ENCODE peak calls at places on chromosomes 3 and 15, in seven cellular contexts. R is Panc1, N is transverse colon, A is endothelial cell of umbilical vein, U is stomach, I is prostate gland, V is esophagus muscularis mucosa. X is an unnamed sample.

GRCh38 chr15:71143373-71144310 is 28.4 kb downstream of the THSD4 start:
- DNase-seq in R (no peak), N (no peak), A (no peak), U (no peak), I (peak; percentile 59), V (peak; percentile 57), X (no peak)

GRCh38 chr3:147360936-147361670 is 45.2 kb downstream of the ZIC4 start:
- DNase-seq in R (no peak), N (no peak), A (no peak), U (no peak), I (no peak), V (peak; percentile 57), X (no peak)

GRCh38 chr3:167382127-167382526 is 2.0 kb upstream of the ZBBX start:
- DNase-seq in R (no peak), N (no peak), A (no peak), U (no peak), I (no peak), V (no peak), X (no peak)

GRCh38 chr15:76060098-76060989 is 559 bp downstream of the TMEM266 start:
- DNase-seq in R (no peak), N (no peak), A (peak; percentile 6), U (no peak), I (no peak), V (no peak), X (no peak)

GRCh38 chr3:126081618-126082333 is 2.1 kb downstream of the SLC41A3 start:
- DNase-seq in R (peak; percentile 22), N (no peak), A (no peak), U (peak; percentile 38), I (no peak), V (peak; percentile 91), X (no peak)

GRCh38 chr15:47439146-47439869 is 278.0 kb upstream of the SEMA6D start:
- DNase-seq in R (no peak), N (no peak), A (peak; percentile 75), U (no peak), I (no peak), V (no peak), X (no peak)

GRCh38 chr3:162743091-162743490 is 1246.5 kb downstream of the OTOL1 start:
- DNase-seq in R (no peak), N (no peak), A (no peak), U (no peak), I (no peak), V (no peak), X (no peak)

GRCh38 chr3:111547645-111548044 is 5.6 kb downstream of the CD96 start:
- DNase-seq in R (no peak), N (peak; percentile 14), A (no peak), U (no peak), I (no peak), V (no peak), X (peak; percentile 37)

GRCh38 chr15:63156708-63157065 is 590 bp downstream of the RPS27L start:
- DNase-seq in R (no peak), N (peak; percentile 34), A (peak; percentile 56), U (no peak), I (peak; percentile 44), V (no peak), X (peak; percentile 29)

GRCh38 chr15:62962101-62962995 is 80.2 kb upstream of the TPM1 start:
- DNase-seq in R (no peak), N (no peak), A (no peak), U (no peak), I (no peak), V (no peak), X (no peak)

GRCh38 chr3:144128117-144128892 is 156.7 kb downstream of the DIPK2A start:
- DNase-seq in R (no peak), N (no peak), A (no peak), U (no peak), I (no peak), V (no peak), X (no peak)

GRCh38 chr3:124772081-124772831 is 42.0 kb downstream of the UMPS start:
- DNase-seq in R (no peak), N (no peak), A (peak; percentile 100), U (no peak), I (no peak), V (no peak), X (no peak)

GRCh38 chr3:127674793-127675189 is 2.0 kb downstream of the ABTB1 start:
- DNase-seq in R (no peak), N (no peak), A (no peak), U (peak; percentile 13), I (no peak), V (no peak), X (no peak)

GRCh38 chr3:144148356-144148755 is 176.7 kb downstream of the DIPK2A start:
- DNase-seq in R (no peak), N (no peak), A (no peak), U (no peak), I (no peak), V (no peak), X (no peak)

GRCh38 chr3:23319913-23320312 is 116.8 kb downstream of the UBE2E2 start:
- DNase-seq in R (no peak), N (no peak), A (no peak), U (no peak), I (no peak), V (no peak), X (no peak)

GRCh38 chr15:44427756-44428724 is 611 bp downstream of the CTDSPL2 start:
- DNase-seq in R (no peak), N (peak; percentile 69), A (peak; percentile 39), U (peak; percentile 74), I (peak; percentile 44), V (no peak), X (no peak)

GRCh38 chr15:52164631-52165265 is 26.4 kb downstream of the GNB5 start:
- DNase-seq in R (no peak), N (no peak), A (no peak), U (no peak), I (no peak), V (no peak), X (peak; percentile 41)

GRCh38 chr3:63990204-63990603 is 33.1 kb downstream of the PSMD6 start:
- DNase-seq in R (no peak), N (no peak), A (no peak), U (no peak), I (no peak), V (no peak), X (no peak)
- H3K4me3 ChIP-seq in R (no peak overlapping the region), N (no peak overlapping the region), A (no peak overlapping the region), U (no peak overlapping the region), I (no peak overlapping the region), V (no peak overlapping the region), X (no peak overlapping the region)

GRCh38 chr3:184380210-184380626 is 364 bp downstream of the CHRD start:
- DNase-seq in R (no peak), N (peak; percentile 65), A (no peak), U (peak; percentile 68), I (peak; percentile 33), V (no peak), X (no peak)
- H3K27me3 ChIP-seq in R (peaks cover 12% of the 10 kb centered on the region), N (peaks cover 63% of the 10 kb centered on the region), A (peaks cover 45% of the 10 kb centered on the region), U (peaks cover 32% of the 10 kb centered on the region), I (no peaks in the 10 kb centered on the region), V (peaks cover 68% of the 10 kb centered on the region), X (peaks cover 36% of the 10 kb centered on the region)

GRCh38 chr15:27036210-27036609 is 65.2 kb downstream of the GABRG3 start:
- DNase-seq in R (no peak), N (no peak), A (no peak), U (no peak), I (no peak), V (peak; percentile 42), X (no peak)
- TF ChIP-seq POLR2AphosphoS5 in R (no peak), N (no peak), A (no peak), U (no peak), I (no peak), V (no peak), X (no peak)

DNA sequence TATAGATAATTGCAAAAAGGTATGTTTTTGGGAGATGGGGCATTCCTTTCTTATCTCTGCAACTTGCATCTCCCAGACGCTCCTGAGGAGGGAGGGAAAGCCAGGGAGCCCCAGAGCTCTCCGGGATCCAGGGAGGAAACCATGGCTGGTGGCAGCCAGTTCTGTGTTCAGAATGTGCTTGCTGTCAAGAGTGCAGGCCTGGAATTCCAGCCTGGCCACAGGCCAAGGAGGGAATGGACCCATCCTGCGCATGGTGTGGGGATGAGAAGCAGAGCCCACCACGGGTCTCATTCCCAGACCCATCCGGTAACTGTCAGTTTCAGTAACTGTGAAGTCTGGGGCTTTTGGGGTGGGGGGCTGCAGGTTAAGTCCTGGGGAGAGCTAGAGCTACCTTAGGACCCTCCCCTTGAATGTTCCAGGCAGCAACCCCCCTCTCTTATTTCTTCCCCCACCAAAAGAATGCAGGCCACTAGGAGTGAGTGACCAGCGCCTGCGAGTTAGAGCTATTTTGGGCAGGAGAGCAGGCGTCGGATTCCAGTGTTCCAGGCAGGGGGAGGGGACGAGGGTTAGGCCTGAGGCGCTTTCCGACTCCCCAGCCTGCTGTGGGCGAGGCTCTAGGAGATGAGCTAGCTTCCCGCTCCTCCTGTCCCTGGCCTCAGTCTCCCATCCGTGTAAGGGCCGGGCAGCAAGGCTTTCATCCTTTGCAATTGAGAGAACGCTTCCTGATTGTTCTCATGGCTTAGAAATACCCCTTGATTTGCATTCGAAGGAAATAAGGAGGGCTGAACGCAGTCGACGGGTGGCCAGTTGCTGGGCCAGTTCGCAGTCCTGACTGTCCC is 811 bp upstream of the DAG1 start:
- DNase-seq in R (no peak), N (peak; percentile 70), A (peak; percentile 29), U (peak; percentile 64), I (peak; percentile 57), V (peak; percentile 93), X (no peak)
- H3K4me3 ChIP-seq in R (peak overlapping the region; percentile 83), N (peak overlapping the region; percentile 67), A (peak overlapping the region; percentile 31), U (peak overlapping the region; percentile 79), I (peak overlapping the region; percentile 78), V (peak overlapping the region; percentile 90), X (peak overlapping the region; percentile 46)

GRCh38 chr15:77688270-77689058 is 55.8 kb upstream of the LINGO1 start:
- DNase-seq in R (no peak), N (no peak), A (no peak), U (no peak), I (no peak), V (no peak), X (no peak)

GRCh38 chr15:77685082-77685815 is 52.5 kb upstream of the LINGO1 start:
- DNase-seq in R (no peak), N (no peak), A (no peak), U (no peak), I (no peak), V (no peak), X (no peak)

GRCh38 chr15:77682564-77682963 is 49.9 kb upstream of the LINGO1 start:
- DNase-seq in R (no peak), N (no peak), A (no peak), U (no peak), I (no peak), V (no peak), X (no peak)

GRCh38 chr15:77689821-77690220 is 57.1 kb upstream of the LINGO1 start:
- DNase-seq in R (no peak), N (no peak), A (no peak), U (no peak), I (no peak), V (no peak), X (no peak)

DNA sequence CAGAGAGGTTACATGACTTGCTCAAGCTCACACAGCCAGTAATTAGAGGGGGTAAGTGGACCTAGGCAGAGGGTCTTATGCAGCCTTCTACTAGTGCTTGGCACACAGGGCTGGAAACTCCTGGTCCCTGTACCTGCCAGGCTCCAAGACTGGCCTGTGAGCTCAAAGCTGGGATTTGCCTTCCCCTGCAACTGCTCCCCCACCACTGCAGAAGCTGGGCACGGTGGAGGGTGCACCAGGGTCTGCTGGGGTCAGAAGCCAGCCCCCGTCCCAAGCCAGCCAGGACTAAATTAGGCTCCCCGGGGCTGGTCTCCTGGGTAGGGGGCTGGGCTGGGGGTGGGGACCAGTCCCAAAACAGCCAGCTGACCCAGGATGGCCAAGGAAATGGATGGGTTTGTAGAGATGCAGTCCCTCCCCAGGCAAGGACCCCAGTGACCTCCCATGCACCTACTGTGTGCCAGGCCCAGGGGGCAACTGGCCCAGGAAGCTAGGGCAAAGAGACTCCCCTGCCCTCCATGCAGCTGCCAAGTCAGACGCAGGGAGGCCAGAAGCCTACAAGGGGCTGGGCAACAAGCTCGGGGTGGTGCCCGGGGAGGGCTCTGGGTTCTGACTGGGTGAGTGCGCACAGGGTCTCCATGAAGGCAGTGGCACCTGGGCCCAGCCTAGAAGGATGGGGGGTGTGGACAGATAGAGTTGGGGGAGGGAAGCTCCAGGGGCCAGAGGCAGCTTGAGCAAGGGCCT is 51.8 kb upstream of the LINGO1 start:
- DNase-seq in R (no peak), N (no peak), A (no peak), U (no peak), I (no peak), V (no peak), X (no peak)
- H3K27me3 ChIP-seq in R (peaks cover 9% of the 10 kb centered on the region), N (peaks cover 4% of the 10 kb centered on the region), A (peaks cover 2% of the 10 kb centered on the region), U (no peaks in the 10 kb centered on the region), I (no peaks in the 10 kb centered on the region), V (peaks cover 70% of the 10 kb centered on the region), X (peaks cover 7% of the 10 kb centered on the region)